ENCODE peak calls at places on chromosome 11, in ten cellular contexts. B is stomach, P is right lobe of liver, H is A549, Y is adrenal gland, R is ovary, C is K562, W is transverse colon, A is tibial nerve, X is esophagus squamous epithelium. U is an unnamed sample.

GRCh38 chr11:58829736-58830135 is 14.8 kb downstream of the GLYATL2 start:
- DNase-seq in B (no peak), P (no peak), H (no peak), Y (no peak), R (no peak), C (no peak), W (no peak), A (no peak), X (no peak), U (no peak)

GRCh38 chr11:100740440-100740839 is 53.4 kb downstream of the ARHGAP42 start:
- DNase-seq in B (no peak), P (no peak), H (no peak), Y (no peak), R (no peak), C (no peak), W (no peak), A (no peak), X (no peak), U (no peak)

GRCh38 chr11:123543796-123544195 is 110.6 kb downstream of the SCN3B start:
- DNase-seq in B (no peak), P (no peak), H (no peak), Y (peak), R (no peak), C (no peak), W (no peak), A (no peak), X (no peak), U (no peak)

GRCh38 chr11:11498195-11498594 is 123.6 kb downstream of the GALNT18 start:
- DNase-seq in B (no peak), P (no peak), H (no peak), Y (no peak), R (no peak), C (no peak), W (no peak), A (no peak), X (no peak), U (no peak)

GRCh38 chr11:35622070-35622469 is 3.8 kb downstream of the FJX1 start:
- DNase-seq in B (no peak), P (no peak), H (no peak), Y (no peak), R (no peak), C (no peak), W (no peak), A (no peak), X (no peak), U (no peak)

GRCh38 chr11:85961930-85962363 is 106.8 kb downstream of the CCDC83 start:
- DNase-seq in B (no peak), P (no peak), H (no peak), Y (no peak), R (no peak), C (no peak), W (no peak), A (no peak), X (no peak), U (no peak)

GRCh38 chr11:95451261-95451660 is 220.3 kb upstream of the SESN3 start:
- DNase-seq in B (no peak), P (no peak), H (no peak), Y (no peak), R (no peak), C (no peak), W (no peak), A (no peak), X (no peak), U (no peak)

GRCh38 chr11:79439430-79439892 is 1.4 kb downstream of the TENM4 start:
- DNase-seq in B (no peak), P (no peak), H (no peak), Y (peak), R (peak), C (no peak), W (no peak), A (peak), X (no peak), U (peak)

GRCh38 chr11:23932485-23932898 is 564.4 kb upstream of the LUZP2 start:
- DNase-seq in B (no peak), P (no peak), H (no peak), Y (no peak), R (no peak), C (no peak), W (no peak), A (no peak), X (no peak), U (no peak)

GRCh38 chr11:30381879-30382278 is 59.0 kb downstream of the ARL14EP start:
- DNase-seq in B (no peak), P (no peak), H (no peak), Y (no peak), R (no peak), C (no peak), W (no peak), A (no peak), X (no peak), U (no peak)

GRCh38 chr11:73308963-73309960 is 1.2 kb downstream of the ARHGEF17 start:
- DNase-seq in B (peak), P (peak), H (peak), Y (peak), R (peak), C (peak), W (peak), A (peak), X (no peak), U (peak)

GRCh38 chr11:78200553-78200952 is 11.8 kb downstream of the USP35 start:
- DNase-seq in B (no peak), P (no peak), H (no peak), Y (peak), R (no peak), C (no peak), W (no peak), A (no peak), X (no peak), U (no peak)

GRCh38 chr11:25775608-25776007 is 556.3 kb upstream of the ANO3 start:
- DNase-seq in B (no peak), P (no peak), H (no peak), Y (no peak), R (no peak), C (no peak), W (no peak), A (no peak), X (no peak), U (no peak)

GRCh38 chr11:64058494-64058893 is 22.8 kb downstream of the FLRT1 start:
- DNase-seq in B (no peak), P (no peak), H (no peak), Y (no peak), R (no peak), C (no peak), W (peak), A (no peak), X (no peak), U (no peak)

GRCh38 chr11:134014502-134014901 is 54.4 kb upstream of the JAM3 start:
- DNase-seq in B (no peak), P (no peak), H (no peak), Y (no peak), R (no peak), C (no peak), W (no peak), A (no peak), X (no peak), U (no peak)

GRCh38 chr11:90134420-90135003 is at the start of gene NAALAD2:
- DNase-seq in B (no peak), P (peak), H (peak), Y (peak), R (peak), C (peak), W (peak), A (peak), X (no peak), U (peak)

GRCh38 chr11:129302386-129303101 is 73.1 kb upstream of the BARX2 start:
- DNase-seq in B (no peak), P (peak), H (no peak), Y (no peak), R (no peak), C (no peak), W (no peak), A (no peak), X (no peak), U (no peak)

GRCh38 chr11:31799036-31799793 is 11.9 kb downstream of the PAX6 start:
- DNase-seq in B (no peak), P (no peak), H (no peak), Y (no peak), R (no peak), C (no peak), W (no peak), A (peak), X (no peak), U (no peak)

GRCh38 chr11:76577199-76577920 is 93.2 kb downstream of the LRRC32 start:
- DNase-seq in B (no peak), P (no peak), H (no peak), Y (peak), R (no peak), C (no peak), W (peak), A (no peak), X (no peak), U (peak)

GRCh38 chr11:124740277-124740882 is 638 bp downstream of the NRGN start:
- DNase-seq in B (no peak), P (peak), H (peak), Y (no peak), R (no peak), C (peak), W (no peak), A (no peak), X (no peak), U (peak)

GRCh38 chr11:118658372-118659313 is 20.8 kb downstream of the TREH start:
- DNase-seq in B (no peak), P (no peak), H (no peak), Y (no peak), R (no peak), C (no peak), W (no peak), A (no peak), X (no peak), U (peak)

GRCh38 chr11:36155770-36156485 is 133.3 kb downstream of the COMMD9 start:
- DNase-seq in B (no peak), P (no peak), H (no peak), Y (no peak), R (peak), C (no peak), W (no peak), A (no peak), X (no peak), U (no peak)

DNA sequence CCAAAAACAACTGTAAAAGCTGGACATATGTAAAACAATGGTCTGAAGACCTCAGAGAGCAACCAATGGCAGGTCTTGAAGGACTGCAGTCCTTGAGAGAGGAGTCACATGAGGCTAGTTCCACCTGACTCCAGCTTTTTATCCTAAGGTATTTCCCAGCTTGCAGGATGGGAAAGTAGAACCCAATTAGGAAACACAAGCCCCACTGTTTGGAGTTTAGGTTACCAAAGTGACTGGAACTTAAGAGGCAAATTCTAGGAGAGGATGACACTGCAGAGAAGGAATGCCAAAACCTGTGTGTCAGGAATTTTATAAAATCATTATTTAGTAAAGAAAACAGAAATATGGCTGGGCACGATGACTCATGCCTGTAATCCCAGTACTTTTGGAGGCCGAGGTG is 18.4 kb downstream of the OR2AT4 start:
- DNase-seq in B (no peak), P (no peak), H (no peak), Y (no peak), R (no peak), C (no peak), W (no peak), A (no peak), X (no peak), U (no peak)
- TF ChIP-seq POLR2A in B (no peak), P (no peak), H (no peak), Y (no peak), R (no peak), C (no peak), W (no peak), A (no peak), X (no peak), U (no peak)

DNA sequence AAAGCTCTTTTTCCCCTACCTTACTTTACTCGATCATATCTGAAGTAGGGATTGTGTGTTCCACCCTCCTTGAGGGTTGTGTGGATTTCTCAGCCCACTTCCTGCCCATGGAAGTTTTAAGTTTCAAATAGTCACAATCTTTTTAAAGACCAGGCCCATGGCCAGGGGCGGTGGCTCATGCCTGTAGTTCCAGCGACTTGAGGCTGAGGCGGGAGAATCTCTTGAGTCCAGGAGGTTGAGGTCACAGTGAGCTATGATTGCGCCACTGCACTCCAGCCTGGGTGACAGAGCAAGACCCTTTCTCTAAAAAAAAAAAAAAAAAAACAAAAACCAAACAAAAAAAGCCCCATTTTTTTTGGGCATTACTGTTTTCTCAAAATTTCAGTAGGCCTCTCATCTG is 36.3 kb upstream of the LRRC10B start:
- DNase-seq in B (no peak), P (no peak), H (no peak), Y (peak), R (no peak), C (no peak), W (no peak), A (peak), X (no peak), U (peak)
- H3K4me3 ChIP-seq in B (no peak), P (no peak), H (no peak), Y (no peak), R (no peak), C (no peak), W (no peak), A (no peak), X (no peak), U (no peak)

GRCh38 chr11:106585061-106585460 is 433.2 kb downstream of the GUCY1A2 start:
- DNase-seq in B (no peak), P (no peak), H (no peak), Y (no peak), R (no peak), C (no peak), W (no peak), A (no peak), X (no peak), U (no peak)
- TF ChIP-seq CTCF in B (no peak), P (no peak), H (no peak), Y (no peak), R (no peak), C (no peak), W (no peak), A (no peak), X (peak), U (no peak)

DNA sequence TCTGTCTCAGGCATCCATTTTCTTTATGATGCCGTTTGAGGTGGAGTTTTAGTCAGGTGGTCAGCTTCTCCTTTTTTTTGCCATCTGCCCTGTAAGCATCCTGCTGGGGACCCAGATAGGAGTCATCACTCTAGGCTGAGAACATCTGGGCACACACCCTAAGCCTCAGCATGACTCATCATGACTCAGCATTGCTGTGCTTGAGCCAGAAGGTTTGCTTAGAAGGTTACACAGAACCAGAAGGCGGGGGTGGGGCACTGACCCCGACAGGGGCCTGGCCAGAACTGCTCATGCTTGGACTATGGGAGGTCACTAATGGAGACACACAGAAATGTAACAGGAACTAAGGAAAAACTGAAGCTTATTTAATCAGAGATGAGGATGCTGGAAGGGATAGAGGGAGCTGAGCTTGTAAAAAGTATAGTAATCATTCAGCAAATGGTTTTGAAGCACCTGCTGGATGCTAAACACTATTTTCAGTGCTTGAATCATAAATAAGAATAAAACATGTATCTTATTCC is 10.9 kb upstream of the HBE1 start:
- DNase-seq in B (peak), P (peak), H (peak), Y (peak), R (peak), C (peak), W (no peak), A (peak), X (no peak), U (peak)
- TF ChIP-seq POLR2A in B (no peak), P (no peak), H (no peak), Y (no peak), R (no peak), C (peak), W (no peak), A (no peak), X (no peak), U (no peak)